ENCODE peak calls at places on chromosomes 1 and 21, in nine cellular contexts. Q is brain microvascular endothelial cell; Y is EH; J is NCI-H1105 treated with DMSO at 0.1 percent for 48 hours; C is mammary epithelial cell; X is activated T-helper 1 cell treated with Interleukin-2 at 50 U/mL for 16 hours; K is activated CD4-positive, CD25-positive, alpha-beta regulatory T cell; S is NK-92 treated with Interleukin-12 subunit alpha and Interleukin-12 subunit beta, amount 100 ng/mL, for 24 hours; Z is stimulated activated CD8-positive, alpha-beta memory T cell treated with anti-CD3 and anti-CD28 coated beads, Interleukin-7, amount 100 ng/mL, for 1 hour. M is an unnamed sample.

GRCh38 chr1:44862829-44863406 is 19.9 kb upstream of the PTCH2 start:
- DNase-seq in K (no peak), Y (peak; percentile 45), X (no peak), Z (no peak), Q (peak; percentile 23), J (no peak), C (no peak), S (no peak), M (no peak)

GRCh38 chr1:55217226-55217996 is 2.2 kb upstream of the USP24 start:
- DNase-seq in Y (peak; percentile 32), K (no peak), C (no peak), J (no peak), Q (no peak), Z (no peak), X (no peak), S (no peak), M (no peak)

GRCh38 chr1:115135681-115136080 is 46.4 kb upstream of the TSPAN2 start:
- DNase-seq in S (no peak), Q (peak; percentile 40), K (no peak), Z (no peak), C (no peak), J (no peak), X (no peak), Y (peak; percentile 87), M (no peak)

GRCh38 chr21:37225440-37225839 is 41.7 kb downstream of the VPS26C start:
- DNase-seq in C (no peak), K (no peak), J (no peak), Z (peak; percentile 42), X (no peak), Y (no peak), Q (no peak), S (peak; percentile 74), M (no peak)

GRCh38 chr1:3219005-3219724 is 150.2 kb downstream of the PRDM16 start:
- DNase-seq in Q (peak; percentile 19), X (no peak), J (no peak), S (no peak), C (peak; percentile 0), Z (no peak), Y (no peak), K (no peak), M (peak; percentile 94)

GRCh38 chr1:2961661-2962060 is 59.6 kb upstream of the ACTRT2 start:
- DNase-seq in X (no peak), S (no peak), J (no peak), C (no peak), Q (no peak), Y (no peak), Z (no peak), K (no peak), M (no peak)

GRCh38 chr1:220879090-220879508 is at the start of gene HLX:
- DNase-seq in J (no peak), X (no peak), Q (peak; percentile 65), K (no peak), C (peak; percentile 60), Z (no peak), Y (peak; percentile 94), S (no peak), M (peak; percentile 65)

GRCh38 chr1:57874426-57874825 is 450.6 kb upstream of the DAB1 start:
- DNase-seq in J (peak; percentile 76), C (no peak), S (no peak), K (no peak), X (no peak), Y (peak; percentile 4), Q (no peak), Z (no peak), M (no peak)

GRCh38 chr1:212554401-212554800 is 54.2 kb upstream of the ATF3 start:
- DNase-seq in Q (no peak), Z (no peak), S (no peak), K (no peak), C (no peak), J (no peak), X (no peak), Y (peak; percentile 9), M (no peak)

GRCh38 chr1:15094719-15095491 is 58.6 kb upstream of the TMEM51 start:
- DNase-seq in K (no peak), Z (no peak), C (no peak), Q (no peak), X (no peak), S (no peak), J (no peak), Y (no peak), M (no peak)

GRCh38 chr1:34412597-34413392 is 236.1 kb downstream of the C1orf94 start:
- DNase-seq in J (no peak), Z (no peak), S (no peak), Q (no peak), C (no peak), K (no peak), X (no peak), Y (no peak), M (no peak)

GRCh38 chr1:171611306-171611705 is 10.7 kb upstream of the MYOCOS start:
- DNase-seq in Y (peak; percentile 19), S (no peak), X (no peak), Z (no peak), Q (no peak), J (no peak), K (no peak), C (peak; percentile 18), M (no peak)

GRCh38 chr1:119954476-119955422 is 58.4 kb upstream of the ADAM30 start:
- DNase-seq in S (no peak), Y (no peak), C (no peak), X (no peak), K (no peak), J (no peak), Z (no peak), Q (no peak), M (peak; percentile 66)

GRCh38 chr1:147821883-147822282 is 61.5 kb upstream of the GJA5 start:
- DNase-seq in Q (no peak), Z (no peak), J (no peak), Y (peak; percentile 73), C (no peak), K (no peak), X (no peak), S (no peak), M (peak; percentile 47)

M was measured in thyroid gland.